ENCODE peak calls at places on chromosomes 6 and 20, in ten cellular contexts. One of them, this sample, is unnamed.

GRCh38 chr6:37653933-37654565 is 43.6 kb downstream of the MDGA1 start:
- DNase-seq in psoas muscle: no peak
- DNase-seq in Panc1: no peak
- DNase-seq in Calu3: peak
- DNase-seq in HL-60: peak
- DNase-seq in B cell: no peak
- DNase-seq in GM23338: peak
- DNase-seq in neural crest cell: peak
- DNase-seq in esophagus squamous epithelium: no peak
- DNase-seq in H9: peak
- DNase-seq in this sample: no peak

GRCh38 chr6:48199502-48199901 is 88.5 kb upstream of the PTCHD4 start:
- DNase-seq in GM23338: no peak
- DNase-seq in B cell: no peak
- DNase-seq in esophagus squamous epithelium: no peak
- DNase-seq in neural crest cell: no peak
- DNase-seq in H9: no peak
- DNase-seq in Panc1: no peak
- DNase-seq in Calu3: no peak
- DNase-seq in psoas muscle: no peak
- DNase-seq in HL-60: no peak
- DNase-seq in this sample: no peak

GRCh38 chr6:35302604-35303218 is 5.1 kb downstream of the DEF6 start:
- DNase-seq in GM23338: peak
- DNase-seq in HL-60: peak
- DNase-seq in esophagus squamous epithelium: peak
- DNase-seq in neural crest cell: no peak
- DNase-seq in Calu3: peak
- DNase-seq in psoas muscle: peak
- DNase-seq in H9: peak
- DNase-seq in B cell: peak
- DNase-seq in Panc1: no peak
- DNase-seq in this sample: no peak

GRCh38 chr6:42392871-42393270 is 58.9 kb downstream of the TRERF1 start:
- DNase-seq in psoas muscle: no peak
- DNase-seq in Panc1: no peak
- DNase-seq in neural crest cell: no peak
- DNase-seq in Calu3: no peak
- DNase-seq in HL-60: no peak
- DNase-seq in esophagus squamous epithelium: no peak
- DNase-seq in GM23338: no peak
- DNase-seq in H9: no peak
- DNase-seq in B cell: peak
- DNase-seq in this sample: no peak

GRCh38 chr20:21048841-21049273 is 57.3 kb downstream of the LINC00237 start:
- DNase-seq in psoas muscle: peak
- DNase-seq in B cell: peak
- DNase-seq in esophagus squamous epithelium: no peak
- DNase-seq in GM23338: peak
- DNase-seq in HL-60: no peak
- DNase-seq in H9: peak
- DNase-seq in Panc1: no peak
- DNase-seq in Calu3: peak
- DNase-seq in neural crest cell: peak
- DNase-seq in this sample: no peak

GRCh38 chr6:165884813-165885765 is 222.0 kb upstream of the PDE10A start:
- DNase-seq in neural crest cell: peak
- DNase-seq in Panc1: no peak
- DNase-seq in psoas muscle: peak
- DNase-seq in GM23338: peak
- DNase-seq in Calu3: peak
- DNase-seq in B cell: peak
- DNase-seq in esophagus squamous epithelium: no peak
- DNase-seq in HL-60: peak
- DNase-seq in H9: peak
- DNase-seq in this sample: peak

GRCh38 chr6:121885399-121886152 is 450.1 kb downstream of the GJA1 start:
- DNase-seq in psoas muscle: no peak
- DNase-seq in GM23338: no peak
- DNase-seq in esophagus squamous epithelium: no peak
- DNase-seq in B cell: no peak
- DNase-seq in neural crest cell: no peak
- DNase-seq in Panc1: no peak
- DNase-seq in H9: no peak
- DNase-seq in HL-60: no peak
- DNase-seq in Calu3: no peak
- DNase-seq in this sample: no peak

GRCh38 chr6:125188037-125188436 is 34.5 kb downstream of the TPD52L1 start:
- DNase-seq in psoas muscle: no peak
- DNase-seq in B cell: no peak
- DNase-seq in HL-60: no peak
- DNase-seq in H9: no peak
- DNase-seq in neural crest cell: no peak
- DNase-seq in esophagus squamous epithelium: no peak
- DNase-seq in Panc1: no peak
- DNase-seq in Calu3: no peak
- DNase-seq in GM23338: no peak
- DNase-seq in this sample: no peak

GRCh38 chr6:35508027-35508426 is 4.7 kb downstream of the TULP1 start:
- DNase-seq in Calu3: no peak
- DNase-seq in B cell: no peak
- DNase-seq in psoas muscle: no peak
- DNase-seq in HL-60: no peak
- DNase-seq in H9: no peak
- DNase-seq in Panc1: no peak
- DNase-seq in GM23338: no peak
- DNase-seq in neural crest cell: no peak
- DNase-seq in esophagus squamous epithelium: no peak
- DNase-seq in this sample: no peak

GRCh38 chr6:19465760-19466159 is 371.4 kb upstream of the ID4 start:
- DNase-seq in neural crest cell: no peak
- DNase-seq in esophagus squamous epithelium: no peak
- DNase-seq in Calu3: no peak
- DNase-seq in HL-60: no peak
- DNase-seq in Panc1: peak
- DNase-seq in psoas muscle: no peak
- DNase-seq in H9: no peak
- DNase-seq in B cell: no peak
- DNase-seq in GM23338: no peak
- DNase-seq in this sample: no peak

GRCh38 chr20:3106185-3106584 is 21.7 kb upstream of the AVP start:
- DNase-seq in psoas muscle: no peak
- DNase-seq in GM23338: no peak
- DNase-seq in Panc1: no peak
- DNase-seq in B cell: no peak
- DNase-seq in HL-60: no peak
- DNase-seq in esophagus squamous epithelium: no peak
- DNase-seq in neural crest cell: no peak
- DNase-seq in H9: no peak
- DNase-seq in Calu3: no peak
- DNase-seq in this sample: no peak

GRCh38 chr6:168228676-168229367 is 90.8 kb downstream of the DACT2 start:
- DNase-seq in Panc1: no peak
- DNase-seq in GM23338: no peak
- DNase-seq in esophagus squamous epithelium: no peak
- DNase-seq in B cell: no peak
- DNase-seq in psoas muscle: no peak
- DNase-seq in HL-60: no peak
- DNase-seq in H9: no peak
- DNase-seq in Calu3: no peak
- DNase-seq in neural crest cell: no peak
- DNase-seq in this sample: no peak

GRCh38 chr20:14950633-14951032 is 613.2 kb upstream of the FLRT3 start:
- DNase-seq in H9: no peak
- DNase-seq in Panc1: no peak
- DNase-seq in neural crest cell: no peak
- DNase-seq in B cell: no peak
- DNase-seq in esophagus squamous epithelium: no peak
- DNase-seq in Calu3: no peak
- DNase-seq in HL-60: no peak
- DNase-seq in GM23338: no peak
- DNase-seq in psoas muscle: no peak
- DNase-seq in this sample: no peak

GRCh38 chr20:14947536-14947935 is 610.1 kb upstream of the FLRT3 start:
- DNase-seq in Calu3: no peak
- DNase-seq in esophagus squamous epithelium: no peak
- DNase-seq in Panc1: no peak
- DNase-seq in GM23338: no peak
- DNase-seq in psoas muscle: no peak
- DNase-seq in neural crest cell: no peak
- DNase-seq in H9: no peak
- DNase-seq in B cell: no peak
- DNase-seq in HL-60: no peak
- DNase-seq in this sample: no peak

GRCh38 chr20:14951105-14951504 is 613.7 kb upstream of the FLRT3 start:
- DNase-seq in psoas muscle: no peak
- DNase-seq in Calu3: no peak
- DNase-seq in GM23338: no peak
- DNase-seq in esophagus squamous epithelium: no peak
- DNase-seq in Panc1: no peak
- DNase-seq in B cell: no peak
- DNase-seq in H9: no peak
- DNase-seq in HL-60: no peak
- DNase-seq in neural crest cell: no peak
- DNase-seq in this sample: no peak

GRCh38 chr20:14951707-14952106 is 614.3 kb upstream of the FLRT3 start:
- DNase-seq in Calu3: no peak
- DNase-seq in Panc1: no peak
- DNase-seq in psoas muscle: no peak
- DNase-seq in HL-60: no peak
- DNase-seq in H9: no peak
- DNase-seq in GM23338: no peak
- DNase-seq in esophagus squamous epithelium: no peak
- DNase-seq in neural crest cell: no peak
- DNase-seq in B cell: no peak
- DNase-seq in this sample: no peak

GRCh38 chr20:14948416-14948815 is 611.0 kb upstream of the FLRT3 start:
- DNase-seq in psoas muscle: no peak
- DNase-seq in esophagus squamous epithelium: no peak
- DNase-seq in B cell: no peak
- DNase-seq in neural crest cell: no peak
- DNase-seq in GM23338: no peak
- DNase-seq in HL-60: no peak
- DNase-seq in H9: no peak
- DNase-seq in Calu3: no peak
- DNase-seq in Panc1: no peak
- DNase-seq in this sample: no peak
- TF ChIP-seq CTCF in psoas muscle: no peak
- TF ChIP-seq CTCF in esophagus squamous epithelium: no peak
- TF ChIP-seq CTCF in B cell: no peak
- TF ChIP-seq CTCF in neural crest cell: no peak
- TF ChIP-seq CTCF in GM23338: no peak
- TF ChIP-seq CTCF in HL-60: no peak
- TF ChIP-seq CTCF in H9: peak
- TF ChIP-seq CTCF in Calu3: no peak
- TF ChIP-seq CTCF in Panc1: peak
- TF ChIP-seq CTCF in this sample: no peak

GRCh38 chr6:112431803-112432202 is 84.7 kb downstream of the RFPL4B start:
- DNase-seq in Panc1: no peak
- DNase-seq in H9: no peak
- DNase-seq in neural crest cell: no peak
- DNase-seq in esophagus squamous epithelium: no peak
- DNase-seq in HL-60: no peak
- DNase-seq in B cell: no peak
- DNase-seq in GM23338: no peak
- DNase-seq in psoas muscle: no peak
- DNase-seq in Calu3: no peak
- DNase-seq in this sample: no peak
- TF ChIP-seq CTCF in Panc1: no peak
- TF ChIP-seq CTCF in H9: no peak
- TF ChIP-seq CTCF in neural crest cell: no peak
- TF ChIP-seq CTCF in esophagus squamous epithelium: no peak
- TF ChIP-seq CTCF in HL-60: no peak
- TF ChIP-seq CTCF in B cell: no peak
- TF ChIP-seq CTCF in GM23338: no peak
- TF ChIP-seq CTCF in psoas muscle: no peak
- TF ChIP-seq CTCF in Calu3: no peak
- TF ChIP-seq CTCF in this sample: no peak

GRCh38 chr6:106740287-106740686 is 110.9 kb downstream of the QRSL1 start:
- DNase-seq in esophagus squamous epithelium: no peak
- DNase-seq in H9: no peak
- DNase-seq in psoas muscle: no peak
- DNase-seq in GM23338: no peak
- DNase-seq in Panc1: no peak
- DNase-seq in neural crest cell: no peak
- DNase-seq in Calu3: no peak
- DNase-seq in HL-60: no peak
- DNase-seq in B cell: no peak
- DNase-seq in this sample: no peak
- TF ChIP-seq CTCF in esophagus squamous epithelium: no peak
- TF ChIP-seq CTCF in H9: no peak
- TF ChIP-seq CTCF in psoas muscle: no peak
- TF ChIP-seq CTCF in GM23338: no peak
- TF ChIP-seq CTCF in Panc1: no peak
- TF ChIP-seq CTCF in neural crest cell: no peak
- TF ChIP-seq CTCF in Calu3: no peak
- TF ChIP-seq CTCF in HL-60: no peak
- TF ChIP-seq CTCF in B cell: no peak
- TF ChIP-seq CTCF in this sample: no peak

GRCh38 chr6:8065519-8065911 is 1.3 kb upstream of the BLOC1S5 start:
- DNase-seq in psoas muscle: no peak
- DNase-seq in GM23338: no peak
- DNase-seq in H9: no peak
- DNase-seq in Panc1: no peak
- DNase-seq in HL-60: no peak
- DNase-seq in neural crest cell: no peak
- DNase-seq in B cell: no peak
- DNase-seq in Calu3: no peak
- DNase-seq in esophagus squamous epithelium: no peak
- DNase-seq in this sample: no peak

GRCh38 chr6:8069887-8070286 is 5.7 kb upstream of the BLOC1S5 start:
- DNase-seq in Calu3: no peak
- DNase-seq in esophagus squamous epithelium: no peak
- DNase-seq in psoas muscle: no peak
- DNase-seq in H9: no peak
- DNase-seq in Panc1: no peak
- DNase-seq in neural crest cell: no peak
- DNase-seq in HL-60: no peak
- DNase-seq in B cell: no peak
- DNase-seq in GM23338: no peak
- DNase-seq in this sample: no peak

GRCh38 chr6:8063762-8064637 is at the start of gene BLOC1S5:
- DNase-seq in GM23338: peak
- DNase-seq in B cell: peak
- DNase-seq in esophagus squamous epithelium: peak
- DNase-seq in HL-60: peak
- DNase-seq in psoas muscle: peak
- DNase-seq in neural crest cell: peak
- DNase-seq in H9: peak
- DNase-seq in Calu3: peak
- DNase-seq in Panc1: no peak
- DNase-seq in this sample: peak

GRCh38 chr6:8064638-8065518 is 689 bp upstream of the BLOC1S5 start:
- DNase-seq in GM23338: peak
- DNase-seq in psoas muscle: no peak
- DNase-seq in Panc1: no peak
- DNase-seq in H9: peak
- DNase-seq in HL-60: no peak
- DNase-seq in B cell: no peak
- DNase-seq in neural crest cell: no peak
- DNase-seq in Calu3: no peak
- DNase-seq in esophagus squamous epithelium: no peak
- DNase-seq in this sample: no peak

GRCh38 chr6:8066108-8066507 is 1.9 kb upstream of the BLOC1S5 start:
- DNase-seq in Panc1: no peak
- DNase-seq in esophagus squamous epithelium: no peak
- DNase-seq in Calu3: no peak
- DNase-seq in HL-60: no peak
- DNase-seq in H9: no peak
- DNase-seq in B cell: no peak
- DNase-seq in psoas muscle: no peak
- DNase-seq in neural crest cell: no peak
- DNase-seq in GM23338: peak
- DNase-seq in this sample: no peak
- TF ChIP-seq CTCF in Panc1: peak
- TF ChIP-seq CTCF in esophagus squamous epithelium: no peak
- TF ChIP-seq CTCF in Calu3: no peak
- TF ChIP-seq CTCF in HL-60: no peak
- TF ChIP-seq CTCF in H9: peak
- TF ChIP-seq CTCF in B cell: no peak
- TF ChIP-seq CTCF in psoas muscle: no peak
- TF ChIP-seq CTCF in neural crest cell: peak
- TF ChIP-seq CTCF in GM23338: peak
- TF ChIP-seq CTCF in this sample: peak